ENCODE peak calls at places on chromosomes 1 and 21, in seven cellular contexts. D is IMR-90, F is OCI-LY7, W is hepatocyte, X is H9, Y is HCT116, A is endothelial cell of umbilical vein. I is an unnamed sample. For H4K20me1, the result is how much of the 10 kb centered on the place peaks cover.

GRCh38 chr1:147748687-147749350 is 11.6 kb downstream of the GJA5 start:
- DNase-seq in D (no peak), F (no peak), W (peak), X (no peak), Y (no peak), A (peak), I (peak)

GRCh38 chr1:235745448-235746136 is 96.0 kb upstream of the GNG4 start:
- DNase-seq in D (peak), F (no peak), W (no peak), X (no peak), Y (no peak), A (no peak), I (no peak)

GRCh38 chr1:7810395-7810794 is 26.3 kb downstream of the PER3 start:
- DNase-seq in D (peak), F (no peak), W (no peak), X (no peak), Y (peak), A (peak), I (peak)

GRCh38 chr1:204607910-204608309 is 77.6 kb downstream of the LRRN2 start:
- DNase-seq in D (no peak), F (no peak), W (no peak), X (no peak), Y (no peak), A (no peak), I (no peak)

GRCh38 chr21:16194851-16195251 is 465.1 kb downstream of the USP25 start:
- DNase-seq in D (peak), F (no peak), W (no peak), X (no peak), Y (no peak), A (peak), I (no peak)

GRCh38 chr1:109838838-109839240 is 71.8 kb upstream of the CSF1 start:
- DNase-seq in D (peak), F (no peak), W (no peak), X (no peak), Y (peak), A (no peak), I (peak)

GRCh38 chr1:32703479-32704291 is 1.1 kb upstream of the SYNC start:
- DNase-seq in D (peak), F (no peak), W (peak), X (no peak), Y (no peak), A (no peak), I (peak)

GRCh38 chr1:8194481-8195227 is 123.3 kb upstream of the SLC45A1 start:
- DNase-seq in D (peak), F (no peak), W (no peak), X (no peak), Y (peak), A (peak), I (peak)

GRCh38 chr21:23887709-23888303 is 1719.5 kb downstream of the MRPL39 start:
- DNase-seq in D (no peak), F (no peak), W (no peak), X (no peak), Y (no peak), A (no peak), I (no peak)

GRCh38 chr1:164703415-164703814 is 144.4 kb downstream of the PBX1 start:
- DNase-seq in D (no peak), F (no peak), W (no peak), X (no peak), Y (no peak), A (no peak), I (no peak)

GRCh38 chr1:6852136-6852890 is 67.1 kb downstream of the CAMTA1 start:
- DNase-seq in D (no peak), F (no peak), W (no peak), X (no peak), Y (no peak), A (no peak), I (no peak)

GRCh38 chr1:37028981-37029617 is 5.2 kb downstream of the GRIK3 start:
- DNase-seq in D (no peak), F (peak), W (no peak), X (peak), Y (no peak), A (no peak), I (no peak)

GRCh38 chr1:201562659-201563405 is 23.9 kb downstream of the NAV1 start:
- DNase-seq in D (peak), F (no peak), W (peak), X (no peak), Y (no peak), A (no peak), I (no peak)

GRCh38 chr21:25960423-25960822 is 210.1 kb downstream of the APP start:
- DNase-seq in D (no peak), F (no peak), W (peak), X (peak), Y (no peak), A (no peak), I (no peak)

GRCh38 chr1:46757256-46757955 is 38.5 kb upstream of the EFCAB14 start:
- DNase-seq in D (peak), F (no peak), W (no peak), X (peak), Y (no peak), A (no peak), I (peak)

GRCh38 chr1:2130871-2131289 is 63.7 kb downstream of the FAAP20 start:
- DNase-seq in D (no peak), F (no peak), W (no peak), X (no peak), Y (no peak), A (no peak), I (no peak)

GRCh38 chr1:84698151-84698651 is 7.9 kb upstream of the SSX2IP start:
- DNase-seq in D (peak), F (no peak), W (peak), X (no peak), Y (no peak), A (peak), I (peak)

GRCh38 chr1:17287377-17287776 is 20.6 kb upstream of the PADI4 start:
- DNase-seq in D (peak), F (no peak), W (no peak), X (no peak), Y (no peak), A (no peak), I (peak)

GRCh38 chr1:42157667-42158066 is 4.5 kb downstream of the GUCA2B start:
- DNase-seq in D (no peak), F (no peak), W (no peak), X (no peak), Y (peak), A (no peak), I (no peak)

GRCh38 chr1:210438928-210439841 is 110.5 kb downstream of the HHAT start:
- DNase-seq in D (peak), F (no peak), W (no peak), X (no peak), Y (no peak), A (peak), I (peak)

GRCh38 chr1:67626495-67627235 is 58.3 kb upstream of the GADD45A start:
- DNase-seq in D (peak), F (no peak), W (no peak), X (no peak), Y (peak), A (peak), I (peak)

GRCh38 chr1:223018534-223018933 is 124.5 kb downstream of the TLR5 start:
- DNase-seq in D (no peak), F (no peak), W (no peak), X (no peak), Y (no peak), A (no peak), I (no peak)

GRCh38 chr21:43734830-43735229 is 15.9 kb downstream of the PDXK start:
- DNase-seq in D (peak), F (no peak), W (no peak), X (no peak), Y (no peak), A (no peak), I (no peak)

GRCh38 chr1:167297222-167298214 is 76.8 kb downstream of the POU2F1 start:
- DNase-seq in D (peak), F (no peak), W (peak), X (no peak), Y (no peak), A (peak), I (no peak)

GRCh38 chr1:42146916-42147320 is 6.3 kb upstream of the GUCA2B start:
- DNase-seq in D (peak), F (peak), W (peak), X (peak), Y (peak), A (peak), I (peak)

GRCh38 chr1:23824711-23825075 is 536 bp downstream of the HMGCL start:
- DNase-seq in D (no peak), F (no peak), W (no peak), X (no peak), Y (no peak), A (no peak), I (no peak)

GRCh38 chr1:19400189-19400588 is 85.2 kb downstream of the CAPZB start:
- DNase-seq in D (no peak), F (no peak), W (no peak), X (no peak), Y (no peak), A (no peak), I (no peak)
- H4K20me1 ChIP-seq in D (half or more), F (under half), W (under half), X (under half), Y (under half), A (under half), I (under half)

GRCh38 chr1:198627436-198628063 is 11.3 kb upstream of the PTPRC start:
- DNase-seq in D (no peak), F (no peak), W (no peak), X (no peak), Y (no peak), A (no peak), I (no peak)

GRCh38 chr1:198624648-198624980 is 14.2 kb upstream of the PTPRC start:
- DNase-seq in D (no peak), F (no peak), W (no peak), X (no peak), Y (no peak), A (no peak), I (no peak)

GRCh38 chr1:198620951-198621824 is 17.7 kb upstream of the PTPRC start:
- DNase-seq in D (no peak), F (peak), W (no peak), X (no peak), Y (no peak), A (no peak), I (no peak)

GRCh38 chr1:198622532-198623218 is 16.2 kb upstream of the PTPRC start:
- DNase-seq in D (no peak), F (peak), W (no peak), X (no peak), Y (no peak), A (no peak), I (no peak)

GRCh38 chr1:198623920-198624647 is 14.8 kb upstream of the PTPRC start:
- DNase-seq in D (peak), F (peak), W (no peak), X (no peak), Y (no peak), A (no peak), I (peak)
- H3K27ac ChIP-seq in D (no peak), F (peak), W (no peak), X (no peak), Y (no peak), A (no peak), I (no peak)

GRCh38 chr1:228401782-228402637 is 4.6 kb downstream of the TRIM11 start:
- DNase-seq in D (no peak), F (no peak), W (no peak), X (peak), Y (no peak), A (no peak), I (no peak)
- H4K20me1 ChIP-seq in D (half or more), F (under half), W (under half), X (under half), Y (under half), A (under half), I (half or more)

GRCh38 chr1:184608581-184608980 is 146.1 kb downstream of the EDEM3 start:
- DNase-seq in D (no peak), F (no peak), W (no peak), X (no peak), Y (no peak), A (no peak), I (no peak)
- H3K27ac ChIP-seq in D (no peak), F (no peak), W (no peak), X (no peak), Y (no peak), A (no peak), I (no peak)